ENCODE peak calls at places on chromosome 15, in four cellular contexts. One of them, this sample, is unnamed.

GRCh38 chr15:39172380-39173281 is 408.2 kb upstream of the THBS1 start:
- DNase-seq in activated CD4-positive, CD25-positive, alpha-beta regulatory T cell: no peak
- DNase-seq in heart right ventricle: peak
- DNase-seq in DMS153: no peak
- DNase-seq in this sample: peak

GRCh38 chr15:27249046-27249722 is 278.2 kb downstream of the GABRG3 start:
- DNase-seq in activated CD4-positive, CD25-positive, alpha-beta regulatory T cell: no peak
- DNase-seq in heart right ventricle: no peak
- DNase-seq in DMS153: no peak
- DNase-seq in this sample: no peak

GRCh38 chr15:100099976-100100375 is 241.8 kb downstream of the ADAMTS17 start:
- DNase-seq in activated CD4-positive, CD25-positive, alpha-beta regulatory T cell: no peak
- DNase-seq in heart right ventricle: no peak
- DNase-seq in DMS153: no peak
- DNase-seq in this sample: no peak

GRCh38 chr15:47987461-47987860 is 133.3 kb upstream of the SLC24A5 start:
- DNase-seq in activated CD4-positive, CD25-positive, alpha-beta regulatory T cell: no peak
- DNase-seq in heart right ventricle: no peak
- DNase-seq in DMS153: no peak
- DNase-seq in this sample: no peak

GRCh38 chr15:58392141-58392540 is 39.6 kb upstream of the LIPC start:
- DNase-seq in activated CD4-positive, CD25-positive, alpha-beta regulatory T cell: no peak
- DNase-seq in heart right ventricle: no peak
- DNase-seq in DMS153: no peak
- DNase-seq in this sample: no peak

GRCh38 chr15:79973445-79974180 is 2.6 kb upstream of the BCL2A1 start:
- DNase-seq in activated CD4-positive, CD25-positive, alpha-beta regulatory T cell: no peak
- DNase-seq in heart right ventricle: no peak
- DNase-seq in DMS153: no peak
- DNase-seq in this sample: no peak

GRCh38 chr15:51289290-51289689 is 49.1 kb downstream of the CYP19A1 start:
- DNase-seq in activated CD4-positive, CD25-positive, alpha-beta regulatory T cell: no peak
- DNase-seq in heart right ventricle: no peak
- DNase-seq in DMS153: no peak
- DNase-seq in this sample: no peak

GRCh38 chr15:68503791-68504720 is 72.1 kb upstream of the ITGA11 start:
- DNase-seq in activated CD4-positive, CD25-positive, alpha-beta regulatory T cell: no peak
- DNase-seq in heart right ventricle: no peak
- DNase-seq in DMS153: no peak
- DNase-seq in this sample: no peak

GRCh38 chr15:59622289-59622688 is 10.7 kb downstream of the GCNT3 start:
- DNase-seq in activated CD4-positive, CD25-positive, alpha-beta regulatory T cell: no peak
- DNase-seq in heart right ventricle: no peak
- DNase-seq in DMS153: no peak
- DNase-seq in this sample: peak

GRCh38 chr15:79007066-79007465 is 62.2 kb upstream of the CTSH start:
- DNase-seq in activated CD4-positive, CD25-positive, alpha-beta regulatory T cell: no peak
- DNase-seq in heart right ventricle: peak
- DNase-seq in DMS153: no peak
- DNase-seq in this sample: peak

GRCh38 chr15:88912500-88912921 is 668 bp downstream of the MFGE8 start:
- DNase-seq in activated CD4-positive, CD25-positive, alpha-beta regulatory T cell: no peak
- DNase-seq in heart right ventricle: no peak
- DNase-seq in DMS153: no peak
- DNase-seq in this sample: peak

GRCh38 chr15:65077981-65078352 is 1.4 kb downstream of the KBTBD13 start:
- DNase-seq in activated CD4-positive, CD25-positive, alpha-beta regulatory T cell: peak
- DNase-seq in heart right ventricle: peak
- DNase-seq in DMS153: no peak
- DNase-seq in this sample: peak

GRCh38 chr15:98420837-98421236 is 227.5 kb upstream of the IGF1R start:
- DNase-seq in activated CD4-positive, CD25-positive, alpha-beta regulatory T cell: no peak
- DNase-seq in heart right ventricle: no peak
- DNase-seq in DMS153: peak
- DNase-seq in this sample: no peak

GRCh38 chr15:68822818-68823217 is 2.1 kb upstream of the ANP32A start:
- DNase-seq in activated CD4-positive, CD25-positive, alpha-beta regulatory T cell: no peak
- DNase-seq in heart right ventricle: no peak
- DNase-seq in DMS153: no peak
- DNase-seq in this sample: no peak

GRCh38 chr15:66115568-66116206 is 137.9 kb downstream of the MEGF11 start:
- DNase-seq in activated CD4-positive, CD25-positive, alpha-beta regulatory T cell: no peak
- DNase-seq in heart right ventricle: no peak
- DNase-seq in DMS153: peak
- DNase-seq in this sample: no peak

GRCh38 chr15:35979608-35980007 is 433.6 kb upstream of the DPH6 start:
- DNase-seq in activated CD4-positive, CD25-positive, alpha-beta regulatory T cell: no peak
- DNase-seq in heart right ventricle: no peak
- DNase-seq in DMS153: no peak
- DNase-seq in this sample: no peak

GRCh38 chr15:42144841-42145375 is 11.5 kb downstream of the PLA2G4F start:
- DNase-seq in activated CD4-positive, CD25-positive, alpha-beta regulatory T cell: no peak
- DNase-seq in heart right ventricle: no peak
- DNase-seq in DMS153: no peak
- DNase-seq in this sample: no peak

GRCh38 chr15:63475670-63476069 is 28.7 kb upstream of the USP3 start:
- DNase-seq in activated CD4-positive, CD25-positive, alpha-beta regulatory T cell: no peak
- DNase-seq in heart right ventricle: no peak
- DNase-seq in DMS153: no peak
- DNase-seq in this sample: no peak

GRCh38 chr15:81400640-81401236 is 26.7 kb upstream of the TMC3 start:
- DNase-seq in activated CD4-positive, CD25-positive, alpha-beta regulatory T cell: no peak
- DNase-seq in heart right ventricle: no peak
- DNase-seq in DMS153: no peak
- DNase-seq in this sample: peak

GRCh38 chr15:55744026-55744655 is 1.2 kb upstream of the PRTG start:
- DNase-seq in activated CD4-positive, CD25-positive, alpha-beta regulatory T cell: no peak
- DNase-seq in heart right ventricle: no peak
- DNase-seq in DMS153: no peak
- DNase-seq in this sample: no peak

GRCh38 chr15:39429898-39430357 is 151.0 kb upstream of the THBS1 start:
- DNase-seq in activated CD4-positive, CD25-positive, alpha-beta regulatory T cell: no peak
- DNase-seq in heart right ventricle: no peak
- DNase-seq in DMS153: no peak
- DNase-seq in this sample: peak

GRCh38 chr15:99508807-99509311 is 56.9 kb upstream of the MEF2A start:
- DNase-seq in activated CD4-positive, CD25-positive, alpha-beta regulatory T cell: no peak
- DNase-seq in heart right ventricle: no peak
- DNase-seq in DMS153: no peak
- DNase-seq in this sample: no peak

GRCh38 chr15:67097893-67098740 is 32.7 kb downstream of the SMAD3 start:
- DNase-seq in activated CD4-positive, CD25-positive, alpha-beta regulatory T cell: no peak
- DNase-seq in heart right ventricle: no peak
- DNase-seq in DMS153: no peak
- DNase-seq in this sample: peak

GRCh38 chr15:45458746-45459403 is 63.7 kb downstream of the SLC30A4 start:
- DNase-seq in activated CD4-positive, CD25-positive, alpha-beta regulatory T cell: peak
- DNase-seq in heart right ventricle: peak
- DNase-seq in DMS153: no peak
- DNase-seq in this sample: peak

GRCh38 chr15:45084163-45084562 is 29.8 kb downstream of the DUOX2 start:
- DNase-seq in activated CD4-positive, CD25-positive, alpha-beta regulatory T cell: no peak
- DNase-seq in heart right ventricle: no peak
- DNase-seq in DMS153: no peak
- DNase-seq in this sample: no peak

GRCh38 chr15:41971089-41971892 is 1.1 kb downstream of the EHD4 start:
- DNase-seq in activated CD4-positive, CD25-positive, alpha-beta regulatory T cell: peak
- DNase-seq in heart right ventricle: peak
- DNase-seq in DMS153: no peak
- DNase-seq in this sample: peak

GRCh38 chr15:40755821-40756220 is 767 bp upstream of the RMDN3 start:
- DNase-seq in activated CD4-positive, CD25-positive, alpha-beta regulatory T cell: no peak
- DNase-seq in heart right ventricle: no peak
- DNase-seq in DMS153: no peak
- DNase-seq in this sample: no peak

GRCh38 chr15:73753250-73754130 is at the start of gene INSYN1:
- DNase-seq in activated CD4-positive, CD25-positive, alpha-beta regulatory T cell: no peak
- DNase-seq in heart right ventricle: peak
- DNase-seq in DMS153: no peak
- DNase-seq in this sample: peak

GRCh38 chr15:92000709-92001108 is 147.2 kb downstream of the SLCO3A1 start:
- DNase-seq in activated CD4-positive, CD25-positive, alpha-beta regulatory T cell: no peak
- DNase-seq in heart right ventricle: no peak
- DNase-seq in DMS153: no peak
- DNase-seq in this sample: no peak

GRCh38 chr15:74983725-74984231 is 11.6 kb upstream of the SCAMP5 start:
- DNase-seq in activated CD4-positive, CD25-positive, alpha-beta regulatory T cell: peak
- DNase-seq in heart right ventricle: no peak
- DNase-seq in DMS153: no peak
- DNase-seq in this sample: no peak

GRCh38 chr15:68316061-68316804 is 38.7 kb downstream of the FEM1B start:
- DNase-seq in activated CD4-positive, CD25-positive, alpha-beta regulatory T cell: no peak
- DNase-seq in heart right ventricle: no peak
- DNase-seq in DMS153: no peak
- DNase-seq in this sample: no peak

GRCh38 chr15:58472821-58473581 is 41.2 kb downstream of the LIPC start:
- DNase-seq in activated CD4-positive, CD25-positive, alpha-beta regulatory T cell: no peak
- DNase-seq in heart right ventricle: no peak
- DNase-seq in DMS153: no peak
- DNase-seq in this sample: no peak

GRCh38 chr15:78457101-78457500 is 19.1 kb downstream of the IREB2 start:
- DNase-seq in activated CD4-positive, CD25-positive, alpha-beta regulatory T cell: no peak
- DNase-seq in heart right ventricle: no peak
- DNase-seq in DMS153: no peak
- DNase-seq in this sample: peak

GRCh38 chr15:28919201-28919627 is 33.4 kb downstream of the APBA2 start:
- DNase-seq in activated CD4-positive, CD25-positive, alpha-beta regulatory T cell: no peak
- DNase-seq in heart right ventricle: no peak
- DNase-seq in DMS153: peak
- DNase-seq in this sample: no peak

GRCh38 chr15:85033148-85033547 is 51.5 kb downstream of the PDE8A start:
- DNase-seq in activated CD4-positive, CD25-positive, alpha-beta regulatory T cell: no peak
- DNase-seq in heart right ventricle: no peak
- DNase-seq in DMS153: no peak
- DNase-seq in this sample: no peak

GRCh38 chr15:31302778-31303433 is 23.7 kb upstream of the KLF13 start:
- DNase-seq in activated CD4-positive, CD25-positive, alpha-beta regulatory T cell: no peak
- DNase-seq in heart right ventricle: peak
- DNase-seq in DMS153: no peak
- DNase-seq in this sample: no peak

This sample was measured in fibroblast of gingiva.